ENCODE peak calls at places on chromosome 22, in five cellular contexts. One of them, this sample, is unnamed.

GRCh38 chr22:26285632-26286031 is 116.4 kb downstream of the SEZ6L start:
- DNase-seq in H9: no peak
- DNase-seq in epithelial cell of prostate: no peak
- DNase-seq in lower lobe of right lung: no peak
- DNase-seq in A549: no peak
- DNase-seq in this sample: no peak

GRCh38 chr22:22913989-22914388 is 26.4 kb downstream of the IGLL5 start:
- DNase-seq in H9: no peak
- DNase-seq in epithelial cell of prostate: no peak
- DNase-seq in lower lobe of right lung: peak; percentile 22
- DNase-seq in A549: no peak
- DNase-seq in this sample: no peak

GRCh38 chr22:20604776-20605221 is 97.4 kb downstream of the MED15 start:
- DNase-seq in H9: peak; percentile 34
- DNase-seq in epithelial cell of prostate: no peak
- DNase-seq in lower lobe of right lung: no peak
- DNase-seq in A549: no peak
- DNase-seq in this sample: no peak

GRCh38 chr22:44428941-44429615 is 69.0 kb downstream of the RTL6 start:
- DNase-seq in H9: peak; percentile 27
- DNase-seq in epithelial cell of prostate: no peak
- DNase-seq in lower lobe of right lung: peak; percentile 27
- DNase-seq in A549: no peak
- DNase-seq in this sample: no peak

GRCh38 chr22:44200855-44201550 is 20.3 kb downstream of the PARVG start:
- DNase-seq in H9: no peak
- DNase-seq in epithelial cell of prostate: no peak
- DNase-seq in lower lobe of right lung: no peak
- DNase-seq in A549: no peak
- DNase-seq in this sample: no peak

GRCh38 chr22:30565341-30565740 is 9.1 kb downstream of the GAL3ST1 start:
- DNase-seq in H9: no peak
- DNase-seq in epithelial cell of prostate: no peak
- DNase-seq in lower lobe of right lung: no peak
- DNase-seq in A549: no peak
- DNase-seq in this sample: no peak

GRCh38 chr22:19761500-19762314 is 1.1 kb downstream of the TBX1 start:
- DNase-seq in H9: no peak
- DNase-seq in epithelial cell of prostate: no peak
- DNase-seq in lower lobe of right lung: no peak
- DNase-seq in A549: no peak
- DNase-seq in this sample: no peak

GRCh38 chr22:45007247-45007945 is 2.4 kb downstream of the PHF21B start:
- DNase-seq in H9: peak; percentile 91
- DNase-seq in epithelial cell of prostate: no peak
- DNase-seq in lower lobe of right lung: no peak
- DNase-seq in A549: peak; percentile 18
- DNase-seq in this sample: no peak

GRCh38 chr22:26972281-26972680 is 314.9 kb downstream of the MIAT start:
- DNase-seq in H9: no peak
- DNase-seq in epithelial cell of prostate: no peak
- DNase-seq in lower lobe of right lung: no peak
- DNase-seq in A549: no peak
- DNase-seq in this sample: no peak

GRCh38 chr22:44622147-44622427 is 79.9 kb upstream of the PRR5 start:
- DNase-seq in H9: peak; percentile 46
- DNase-seq in epithelial cell of prostate: no peak
- DNase-seq in lower lobe of right lung: no peak
- DNase-seq in A549: no peak
- DNase-seq in this sample: peak; percentile 44

GRCh38 chr22:37932821-37933578 is 20.4 kb downstream of the C22orf23 start:
- DNase-seq in H9: no peak
- DNase-seq in epithelial cell of prostate: peak; percentile 14
- DNase-seq in lower lobe of right lung: peak; percentile 90
- DNase-seq in A549: no peak
- DNase-seq in this sample: no peak

GRCh38 chr22:23078462-23078787 is 8.1 kb downstream of the GNAZ start:
- DNase-seq in H9: no peak
- DNase-seq in epithelial cell of prostate: no peak
- DNase-seq in lower lobe of right lung: no peak
- DNase-seq in A549: no peak
- DNase-seq in this sample: no peak

GRCh38 chr22:19174106-19175025 is 4.2 kb downstream of the SLC25A1 start:
- DNase-seq in H9: peak; percentile 65
- DNase-seq in epithelial cell of prostate: no peak
- DNase-seq in lower lobe of right lung: no peak
- DNase-seq in A549: no peak
- DNase-seq in this sample: no peak

GRCh38 chr22:17803871-17804270 is 29.6 kb upstream of the BID start:
- DNase-seq in H9: no peak
- DNase-seq in epithelial cell of prostate: no peak
- DNase-seq in lower lobe of right lung: no peak
- DNase-seq in A549: no peak
- DNase-seq in this sample: no peak

GRCh38 chr22:42327462-42328129 is 57.1 kb upstream of the TCF20 start:
- DNase-seq in H9: no peak
- DNase-seq in epithelial cell of prostate: no peak
- DNase-seq in lower lobe of right lung: no peak
- DNase-seq in A549: no peak
- DNase-seq in this sample: no peak

GRCh38 chr22:38125731-38126344 is 15.4 kb upstream of the BAIAP2L2 start:
- DNase-seq in H9: no peak
- DNase-seq in epithelial cell of prostate: no peak
- DNase-seq in lower lobe of right lung: no peak
- DNase-seq in A549: no peak
- DNase-seq in this sample: no peak

GRCh38 chr22:45731798-45732495 is 60.3 kb downstream of the ATXN10 start:
- DNase-seq in H9: no peak
- DNase-seq in epithelial cell of prostate: no peak
- DNase-seq in lower lobe of right lung: no peak
- DNase-seq in A549: peak; percentile 28
- DNase-seq in this sample: no peak

GRCh38 chr22:27518583-27519437 is 282.7 kb downstream of the MN1 start:
- DNase-seq in H9: no peak
- DNase-seq in epithelial cell of prostate: no peak
- DNase-seq in lower lobe of right lung: no peak
- DNase-seq in A549: no peak
- DNase-seq in this sample: no peak

GRCh38 chr22:29072193-29072978 is 449 bp upstream of the KREMEN1 start:
- DNase-seq in H9: peak; percentile 98
- DNase-seq in epithelial cell of prostate: peak; percentile 62
- DNase-seq in lower lobe of right lung: peak; percentile 97
- DNase-seq in A549: peak; percentile 63
- DNase-seq in this sample: peak; percentile 78

GRCh38 chr22:28917747-28918543 is 34.6 kb downstream of the ZNRF3 start:
- DNase-seq in H9: no peak
- DNase-seq in epithelial cell of prostate: no peak
- DNase-seq in lower lobe of right lung: no peak
- DNase-seq in A549: peak; percentile 7
- DNase-seq in this sample: no peak

GRCh38 chr22:44567846-44568493 is 69.9 kb upstream of the RTL6 start:
- DNase-seq in H9: peak; percentile 62
- DNase-seq in epithelial cell of prostate: no peak
- DNase-seq in lower lobe of right lung: peak; percentile 5
- DNase-seq in A549: no peak
- DNase-seq in this sample: peak; percentile 58

GRCh38 chr22:27952779-27953178 is 33.7 kb upstream of the PITPNB start:
- DNase-seq in H9: no peak
- DNase-seq in epithelial cell of prostate: no peak
- DNase-seq in lower lobe of right lung: no peak
- DNase-seq in A549: no peak
- DNase-seq in this sample: no peak

DNA sequence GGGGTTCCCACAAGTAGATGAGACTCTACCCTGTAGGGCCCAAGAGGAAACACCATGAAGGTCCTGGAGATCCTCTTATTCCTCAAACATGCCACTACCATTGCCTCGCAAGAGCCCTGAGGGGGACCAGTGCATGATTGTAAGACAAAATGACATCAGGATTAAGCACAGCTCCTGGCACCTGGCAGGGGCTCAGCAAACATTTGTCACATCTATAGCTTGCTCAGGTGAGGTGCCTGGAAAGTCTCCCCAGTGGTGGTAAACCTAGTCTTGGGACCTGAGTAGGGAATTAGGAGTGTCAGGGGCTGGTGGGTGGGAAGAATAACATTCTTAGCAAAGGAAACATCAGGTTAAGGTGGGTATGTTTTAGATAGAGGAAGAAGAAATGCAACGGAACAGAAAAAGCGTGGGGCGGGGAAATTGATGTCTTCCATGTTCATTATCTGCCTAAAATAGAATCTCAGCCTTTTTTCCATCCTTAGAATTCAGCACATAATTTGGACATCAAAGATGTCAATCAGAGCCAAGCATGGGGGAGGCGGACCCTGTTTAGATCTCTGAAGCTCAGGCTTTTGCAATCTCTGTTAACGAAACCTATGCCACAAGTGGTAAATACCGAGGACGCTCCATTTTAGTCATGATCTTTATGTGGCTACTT is 925 bp downstream of the YPEL1 start:
- DNase-seq in H9: no peak
- DNase-seq in epithelial cell of prostate: no peak
- DNase-seq in lower lobe of right lung: no peak
- DNase-seq in A549: no peak
- DNase-seq in this sample: no peak
- H3K27ac ChIP-seq in H9: no peak overlapping the region
- H3K27ac ChIP-seq in epithelial cell of prostate: no peak overlapping the region
- H3K27ac ChIP-seq in lower lobe of right lung: peak overlapping the region; percentile 82
- H3K27ac ChIP-seq in A549: no peak overlapping the region
- H3K27ac ChIP-seq in this sample: peak overlapping the region; percentile 41

GRCh38 chr22:24380220-24381218 is 46.9 kb upstream of the ADORA2A start:
- DNase-seq in H9: no peak
- DNase-seq in epithelial cell of prostate: no peak
- DNase-seq in lower lobe of right lung: no peak
- DNase-seq in A549: no peak
- DNase-seq in this sample: no peak
- H3K27ac ChIP-seq in H9: no peak overlapping the region
- H3K27ac ChIP-seq in epithelial cell of prostate: no peak overlapping the region
- H3K27ac ChIP-seq in lower lobe of right lung: no peak overlapping the region
- H3K27ac ChIP-seq in A549: no peak overlapping the region
- H3K27ac ChIP-seq in this sample: no peak overlapping the region

GRCh38 chr22:46895753-46896152 is 133.3 kb downstream of the TBC1D22A start:
- DNase-seq in H9: no peak
- DNase-seq in epithelial cell of prostate: no peak
- DNase-seq in lower lobe of right lung: no peak
- DNase-seq in A549: no peak
- DNase-seq in this sample: no peak

GRCh38 chr22:46894081-46894671 is 131.7 kb downstream of the TBC1D22A start:
- DNase-seq in H9: no peak
- DNase-seq in epithelial cell of prostate: no peak
- DNase-seq in lower lobe of right lung: no peak
- DNase-seq in A549: no peak
- DNase-seq in this sample: no peak

GRCh38 chr22:46893281-46894020 is 131.0 kb downstream of the TBC1D22A start:
- DNase-seq in H9: no peak
- DNase-seq in epithelial cell of prostate: no peak
- DNase-seq in lower lobe of right lung: no peak
- DNase-seq in A549: no peak
- DNase-seq in this sample: no peak

GRCh38 chr22:46896166-46896565 is 133.7 kb downstream of the TBC1D22A start:
- DNase-seq in H9: no peak
- DNase-seq in epithelial cell of prostate: no peak
- DNase-seq in lower lobe of right lung: no peak
- DNase-seq in A549: no peak
- DNase-seq in this sample: no peak

DNA sequence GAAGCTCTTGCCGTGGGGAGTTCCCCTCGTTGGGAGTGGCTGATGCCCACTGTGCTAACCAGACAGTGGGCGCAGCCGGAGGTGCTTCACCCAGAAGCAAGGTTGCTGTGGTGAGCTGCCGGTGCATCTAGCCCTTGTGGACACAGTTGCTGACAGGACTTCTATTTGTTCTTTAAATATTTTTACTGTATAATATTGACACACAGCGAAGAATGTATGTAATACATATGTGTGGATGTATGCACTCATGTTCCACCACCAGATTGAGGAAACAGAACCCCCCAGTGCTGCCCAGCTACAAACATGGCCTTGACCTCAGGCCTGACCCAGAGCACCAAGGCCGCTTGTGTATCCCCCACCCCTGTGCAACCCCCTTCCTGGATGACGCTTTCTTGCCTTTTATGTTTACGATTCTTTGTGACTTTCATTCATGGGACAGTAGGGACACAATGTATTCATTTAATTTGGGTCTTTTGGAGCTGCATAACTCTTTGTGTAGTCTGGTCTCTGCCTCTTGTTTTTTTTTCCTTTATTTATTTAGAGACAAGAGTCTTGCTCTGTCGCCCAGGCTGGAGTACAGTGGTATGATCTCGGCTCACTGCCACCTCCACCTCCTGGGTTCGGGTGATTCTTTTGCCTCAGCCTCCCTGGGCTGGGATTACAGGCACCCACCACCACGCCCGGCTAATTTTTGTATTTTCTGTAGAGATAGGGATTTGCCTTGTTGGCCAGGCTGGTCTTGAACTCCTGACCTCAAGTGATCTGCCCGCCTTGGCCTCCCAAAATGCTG is 132.6 kb downstream of the TBC1D22A start:
- DNase-seq in H9: no peak
- DNase-seq in epithelial cell of prostate: no peak
- DNase-seq in lower lobe of right lung: no peak
- DNase-seq in A549: no peak
- DNase-seq in this sample: no peak
- H3K27ac ChIP-seq in H9: no peak overlapping the region
- H3K27ac ChIP-seq in epithelial cell of prostate: no peak overlapping the region
- H3K27ac ChIP-seq in lower lobe of right lung: peak overlapping the region; percentile 15
- H3K27ac ChIP-seq in A549: no peak overlapping the region
- H3K27ac ChIP-seq in this sample: no peak overlapping the region

GRCh38 chr22:39443416-39443815 is 13.4 kb upstream of the MGAT3 start:
- DNase-seq in H9: no peak
- DNase-seq in epithelial cell of prostate: no peak
- DNase-seq in lower lobe of right lung: no peak
- DNase-seq in A549: no peak
- DNase-seq in this sample: no peak

GRCh38 chr22:39444937-39445465 is 11.8 kb upstream of the MGAT3 start:
- DNase-seq in H9: no peak
- DNase-seq in epithelial cell of prostate: no peak
- DNase-seq in lower lobe of right lung: no peak
- DNase-seq in A549: no peak
- DNase-seq in this sample: no peak

GRCh38 chr22:39448205-39449054 is 8.4 kb upstream of the MGAT3 start:
- DNase-seq in H9: no peak
- DNase-seq in epithelial cell of prostate: peak; percentile 52
- DNase-seq in lower lobe of right lung: no peak
- DNase-seq in A549: no peak
- DNase-seq in this sample: no peak

GRCh38 chr22:39444247-39444800 is 12.5 kb upstream of the MGAT3 start:
- DNase-seq in H9: no peak
- DNase-seq in epithelial cell of prostate: no peak
- DNase-seq in lower lobe of right lung: no peak
- DNase-seq in A549: no peak
- DNase-seq in this sample: no peak

DNA sequence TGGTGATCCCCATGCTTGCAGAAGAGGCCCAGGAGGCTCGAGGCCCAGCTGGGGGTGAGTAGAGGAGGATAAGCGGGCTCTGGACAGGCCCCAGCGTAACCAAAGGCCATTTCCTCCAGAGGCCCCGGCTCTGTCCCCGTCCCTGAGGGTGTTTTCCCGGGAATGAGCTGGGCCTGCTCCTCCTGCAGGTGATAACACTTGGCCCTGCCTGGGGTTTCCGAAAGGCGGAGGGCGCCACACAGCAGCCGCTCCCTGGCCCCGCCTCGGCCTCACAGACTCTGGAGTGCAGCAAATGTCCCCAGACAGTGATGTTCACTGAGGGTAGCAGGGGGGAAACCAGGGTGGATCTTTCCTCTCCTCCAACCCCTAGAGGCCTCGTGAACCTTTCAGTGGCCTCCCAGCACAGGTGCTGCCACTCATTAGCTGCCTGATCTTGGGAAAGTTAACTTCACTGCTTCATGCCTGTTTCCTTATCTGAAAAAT is 10.5 kb upstream of the MGAT3 start:
- DNase-seq in H9: peak; percentile 74
- DNase-seq in epithelial cell of prostate: no peak
- DNase-seq in lower lobe of right lung: no peak
- DNase-seq in A549: no peak
- DNase-seq in this sample: no peak
- H3K27ac ChIP-seq in H9: no peak overlapping the region
- H3K27ac ChIP-seq in epithelial cell of prostate: no peak overlapping the region
- H3K27ac ChIP-seq in lower lobe of right lung: no peak overlapping the region
- H3K27ac ChIP-seq in A549: no peak overlapping the region
- H3K27ac ChIP-seq in this sample: no peak overlapping the region